ENCODE peak calls at places on chromosomes 1 and 21, in seven cellular contexts. One of them, this sample, is unnamed.

GRCh38 chr1:206722751-206723499 is 38.2 kb downstream of the MAPKAPK2 start:
- DNase-seq in AG04449: no peak
- DNase-seq in fibroblast of pulmonary artery: no peak
- DNase-seq in transverse colon: peak; percentile 8
- DNase-seq in heart left ventricle: peak; percentile 40
- DNase-seq in fibroblast of villous mesenchyme: no peak
- DNase-seq in left ventricle myocardium inferior: no peak
- DNase-seq in this sample: no peak

GRCh38 chr1:205791568-205792180 is 16.4 kb upstream of the RAB29 start:
- DNase-seq in AG04449: no peak
- DNase-seq in transverse colon: peak; percentile 63
- DNase-seq in heart left ventricle: no peak
- DNase-seq in fibroblast of pulmonary artery: peak; percentile 62
- DNase-seq in left ventricle myocardium inferior: peak; percentile 55
- DNase-seq in fibroblast of villous mesenchyme: peak; percentile 48
- DNase-seq in this sample: no peak

GRCh38 chr1:245448858-245449534 is 294.2 kb downstream of the KIF26B start:
- DNase-seq in fibroblast of villous mesenchyme: peak; percentile 65
- DNase-seq in fibroblast of pulmonary artery: peak; percentile 4
- DNase-seq in AG04449: no peak
- DNase-seq in left ventricle myocardium inferior: no peak
- DNase-seq in transverse colon: no peak
- DNase-seq in heart left ventricle: no peak
- DNase-seq in this sample: no peak

GRCh38 chr1:221783936-221784335 is 42.0 kb upstream of the DUSP10 start:
- DNase-seq in fibroblast of villous mesenchyme: no peak
- DNase-seq in heart left ventricle: no peak
- DNase-seq in left ventricle myocardium inferior: no peak
- DNase-seq in AG04449: no peak
- DNase-seq in fibroblast of pulmonary artery: no peak
- DNase-seq in transverse colon: no peak
- DNase-seq in this sample: no peak

GRCh38 chr1:246397046-246397445 is 110.0 kb downstream of the SMYD3 start:
- DNase-seq in heart left ventricle: no peak
- DNase-seq in fibroblast of pulmonary artery: no peak
- DNase-seq in fibroblast of villous mesenchyme: no peak
- DNase-seq in AG04449: no peak
- DNase-seq in transverse colon: no peak
- DNase-seq in left ventricle myocardium inferior: no peak
- DNase-seq in this sample: no peak

GRCh38 chr1:218717611-218718010 is 372.5 kb downstream of the TGFB2 start:
- DNase-seq in AG04449: no peak
- DNase-seq in fibroblast of pulmonary artery: peak; percentile 59
- DNase-seq in fibroblast of villous mesenchyme: no peak
- DNase-seq in transverse colon: no peak
- DNase-seq in heart left ventricle: no peak
- DNase-seq in left ventricle myocardium inferior: no peak
- DNase-seq in this sample: no peak

GRCh38 chr1:206769331-206769731 is 1.2 kb upstream of the IL19 start:
- DNase-seq in heart left ventricle: no peak
- DNase-seq in fibroblast of pulmonary artery: no peak
- DNase-seq in left ventricle myocardium inferior: no peak
- DNase-seq in AG04449: no peak
- DNase-seq in transverse colon: peak; percentile 35
- DNase-seq in fibroblast of villous mesenchyme: no peak
- DNase-seq in this sample: no peak

GRCh38 chr21:26389971-26390641 is 183.0 kb downstream of the CYYR1 start:
- DNase-seq in left ventricle myocardium inferior: no peak
- DNase-seq in fibroblast of pulmonary artery: peak; percentile 41
- DNase-seq in AG04449: no peak
- DNase-seq in fibroblast of villous mesenchyme: peak; percentile 44
- DNase-seq in transverse colon: no peak
- DNase-seq in heart left ventricle: no peak
- DNase-seq in this sample: peak; percentile 47

GRCh38 chr1:64470670-64471217 is 815 bp downstream of the CACHD1 start:
- DNase-seq in heart left ventricle: peak; percentile 33
- DNase-seq in transverse colon: peak; percentile 15
- DNase-seq in AG04449: no peak
- DNase-seq in left ventricle myocardium inferior: peak; percentile 25
- DNase-seq in fibroblast of villous mesenchyme: peak; percentile 18
- DNase-seq in fibroblast of pulmonary artery: peak; percentile 17
- DNase-seq in this sample: no peak

GRCh38 chr1:76031496-76031895 is 43.0 kb upstream of the ST6GALNAC3 start:
- DNase-seq in heart left ventricle: no peak
- DNase-seq in AG04449: no peak
- DNase-seq in fibroblast of pulmonary artery: no peak
- DNase-seq in transverse colon: no peak
- DNase-seq in fibroblast of villous mesenchyme: no peak
- DNase-seq in left ventricle myocardium inferior: no peak
- DNase-seq in this sample: no peak

GRCh38 chr1:42456754-42457089 is 379 bp downstream of the PPCS start:
- DNase-seq in AG04449: no peak
- DNase-seq in heart left ventricle: peak; percentile 48
- DNase-seq in fibroblast of villous mesenchyme: peak; percentile 67
- DNase-seq in transverse colon: peak; percentile 71
- DNase-seq in left ventricle myocardium inferior: no peak
- DNase-seq in fibroblast of pulmonary artery: peak; percentile 59
- DNase-seq in this sample: no peak

GRCh38 chr1:27394282-27394658 is 1.8 kb downstream of the GPR3 start:
- DNase-seq in transverse colon: no peak
- DNase-seq in heart left ventricle: no peak
- DNase-seq in fibroblast of villous mesenchyme: no peak
- DNase-seq in AG04449: no peak
- DNase-seq in left ventricle myocardium inferior: no peak
- DNase-seq in fibroblast of pulmonary artery: no peak
- DNase-seq in this sample: no peak

DNA sequence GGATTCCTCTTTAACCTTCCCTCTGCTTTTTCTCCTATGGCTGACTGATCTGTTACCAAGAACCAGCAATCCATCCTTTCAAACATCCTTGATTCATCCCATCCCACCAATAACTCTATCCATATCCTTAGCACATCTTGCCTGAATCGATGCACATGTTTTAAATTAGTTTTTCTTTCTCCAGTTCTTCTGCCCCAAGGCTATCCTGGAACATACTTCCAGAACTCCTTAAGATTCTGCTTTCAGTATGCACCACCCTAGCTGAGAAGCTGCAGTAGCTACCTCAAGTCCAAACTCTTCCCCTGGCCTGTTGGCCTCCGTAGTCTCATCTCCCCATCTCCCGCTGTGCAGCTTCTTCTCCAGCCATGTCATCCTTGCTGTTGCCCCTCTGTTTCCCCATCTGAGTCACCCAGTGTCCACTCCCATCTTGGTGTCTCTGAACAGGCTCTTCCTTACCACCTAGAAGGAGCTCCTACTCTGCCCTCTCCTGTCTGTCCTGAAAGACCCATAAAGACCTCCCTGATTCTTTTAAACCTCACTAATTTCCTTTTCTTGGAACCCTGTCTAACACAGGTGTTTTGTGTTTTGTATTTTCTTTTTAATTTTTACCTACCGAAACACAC is 108.0 kb downstream of the SGIP1 start:
- DNase-seq in fibroblast of pulmonary artery: no peak
- DNase-seq in AG04449: no peak
- DNase-seq in transverse colon: no peak
- DNase-seq in heart left ventricle: no peak
- DNase-seq in left ventricle myocardium inferior: no peak
- DNase-seq in fibroblast of villous mesenchyme: peak; percentile 8
- DNase-seq in this sample: no peak
- H3K4me3 ChIP-seq in fibroblast of pulmonary artery: no peak overlapping the region
- H3K4me3 ChIP-seq in AG04449: no peak overlapping the region
- H3K4me3 ChIP-seq in transverse colon: no peak overlapping the region
- H3K4me3 ChIP-seq in heart left ventricle: no peak overlapping the region
- H3K4me3 ChIP-seq in left ventricle myocardium inferior: no peak overlapping the region
- H3K4me3 ChIP-seq in fibroblast of villous mesenchyme: no peak overlapping the region
- H3K4me3 ChIP-seq in this sample: no peak overlapping the region

DNA sequence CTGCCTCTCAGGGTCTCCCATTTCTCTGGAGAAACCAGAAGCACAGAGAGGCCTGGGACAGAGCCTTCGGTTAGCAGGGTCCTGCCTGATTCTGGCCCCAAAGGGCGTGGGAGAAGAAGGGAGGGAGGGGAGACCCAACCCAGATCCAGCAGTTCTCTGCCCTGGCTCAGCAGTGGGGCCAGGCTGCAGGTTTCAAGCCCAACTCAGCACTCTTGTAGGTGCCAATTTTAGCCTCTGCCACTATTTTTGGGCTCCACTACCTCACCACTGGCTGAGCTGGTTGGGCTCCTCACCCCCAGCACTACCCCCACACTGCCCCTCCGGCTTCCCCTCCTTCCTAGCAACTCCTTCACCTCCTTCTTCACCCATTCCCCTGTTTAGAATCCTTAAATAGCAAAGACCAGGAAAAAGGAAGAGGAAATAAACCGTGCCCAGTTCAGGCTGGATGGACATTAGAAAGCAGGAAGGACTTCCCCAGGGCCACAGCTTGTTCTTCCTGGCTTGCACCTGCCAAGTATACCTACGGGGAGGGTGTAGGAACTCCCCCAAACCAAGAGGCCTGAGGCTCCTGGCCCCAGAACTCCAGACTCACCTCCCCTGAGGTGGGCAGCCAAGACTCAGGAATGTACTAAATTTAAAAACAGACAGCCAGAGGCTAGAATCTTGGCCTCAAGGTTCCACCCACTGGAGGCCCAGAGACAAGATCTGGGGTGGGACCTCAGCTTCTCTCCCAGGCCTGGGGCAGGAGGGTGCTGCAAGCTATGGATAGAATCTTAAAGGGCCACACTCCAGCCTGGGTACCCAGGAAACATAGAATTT is 1.4 kb upstream of the ARHGEF2 start:
- DNase-seq in AG04449: no peak
- DNase-seq in fibroblast of villous mesenchyme: no peak
- DNase-seq in left ventricle myocardium inferior: peak; percentile 60
- DNase-seq in heart left ventricle: peak; percentile 82
- DNase-seq in transverse colon: peak; percentile 50
- DNase-seq in fibroblast of pulmonary artery: no peak
- DNase-seq in this sample: no peak
- TF ChIP-seq CTCF in AG04449: no peak
- TF ChIP-seq CTCF in fibroblast of villous mesenchyme: no peak
- TF ChIP-seq CTCF in left ventricle myocardium inferior: no peak
- TF ChIP-seq CTCF in heart left ventricle: no peak
- TF ChIP-seq CTCF in transverse colon: no peak
- TF ChIP-seq CTCF in fibroblast of pulmonary artery: no peak
- TF ChIP-seq CTCF in this sample: no peak

GRCh38 chr1:55039342-55040082 is at the start of gene PCSK9:
- DNase-seq in fibroblast of pulmonary artery: peak; percentile 11
- DNase-seq in AG04449: no peak
- DNase-seq in transverse colon: no peak
- DNase-seq in left ventricle myocardium inferior: no peak
- DNase-seq in heart left ventricle: no peak
- DNase-seq in fibroblast of villous mesenchyme: peak; percentile 21
- DNase-seq in this sample: no peak

GRCh38 chr1:55040083-55040952 is 970 bp downstream of the PCSK9 start:
- DNase-seq in left ventricle myocardium inferior: no peak
- DNase-seq in AG04449: no peak
- DNase-seq in transverse colon: no peak
- DNase-seq in heart left ventricle: no peak
- DNase-seq in fibroblast of pulmonary artery: no peak
- DNase-seq in fibroblast of villous mesenchyme: no peak
- DNase-seq in this sample: no peak

GRCh38 chr1:55037733-55038551 is 1.4 kb upstream of the PCSK9 start:
- DNase-seq in left ventricle myocardium inferior: no peak
- DNase-seq in heart left ventricle: no peak
- DNase-seq in AG04449: no peak
- DNase-seq in fibroblast of pulmonary artery: no peak
- DNase-seq in transverse colon: no peak
- DNase-seq in fibroblast of villous mesenchyme: no peak
- DNase-seq in this sample: no peak

GRCh38 chr1:55038552-55038838 is 853 bp upstream of the PCSK9 start:
- DNase-seq in transverse colon: no peak
- DNase-seq in fibroblast of villous mesenchyme: no peak
- DNase-seq in left ventricle myocardium inferior: no peak
- DNase-seq in heart left ventricle: no peak
- DNase-seq in fibroblast of pulmonary artery: no peak
- DNase-seq in AG04449: no peak
- DNase-seq in this sample: no peak

GRCh38 chr1:55038974-55039341 is 390 bp upstream of the PCSK9 start:
- DNase-seq in fibroblast of villous mesenchyme: no peak
- DNase-seq in heart left ventricle: no peak
- DNase-seq in left ventricle myocardium inferior: no peak
- DNase-seq in AG04449: no peak
- DNase-seq in fibroblast of pulmonary artery: no peak
- DNase-seq in transverse colon: no peak
- DNase-seq in this sample: no peak
- H3K4me3 ChIP-seq in fibroblast of villous mesenchyme: no peak overlapping the region
- H3K4me3 ChIP-seq in heart left ventricle: no peak overlapping the region
- H3K4me3 ChIP-seq in left ventricle myocardium inferior: peak overlapping the region; percentile 50
- H3K4me3 ChIP-seq in AG04449: peak overlapping the region; percentile 40
- H3K4me3 ChIP-seq in fibroblast of pulmonary artery: no peak overlapping the region
- H3K4me3 ChIP-seq in transverse colon: no peak overlapping the region
- H3K4me3 ChIP-seq in this sample: no peak overlapping the region

DNA sequence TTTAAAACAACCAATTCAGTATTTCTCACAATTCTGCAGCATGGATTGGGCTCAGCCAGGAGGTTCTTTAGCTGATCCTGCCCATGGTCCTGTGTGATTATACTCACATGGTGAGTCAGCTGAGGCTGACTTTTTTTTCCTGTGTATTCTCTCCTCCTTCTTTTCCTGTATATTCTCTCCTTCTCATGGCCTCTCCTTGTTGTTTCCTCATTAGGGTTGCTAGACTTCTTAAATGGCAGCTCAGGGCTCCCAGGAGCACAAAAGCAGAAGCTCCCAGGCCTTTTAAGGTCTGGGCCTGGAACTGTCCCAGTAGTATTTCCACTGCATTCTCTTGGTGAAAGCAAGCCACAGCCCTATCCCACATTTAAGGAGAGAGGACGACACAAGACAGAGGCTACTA is 26.8 kb downstream of the VANGL1 start:
- DNase-seq in transverse colon: no peak
- DNase-seq in AG04449: no peak
- DNase-seq in heart left ventricle: no peak
- DNase-seq in fibroblast of villous mesenchyme: peak; percentile 38
- DNase-seq in fibroblast of pulmonary artery: peak; percentile 44
- DNase-seq in left ventricle myocardium inferior: no peak
- DNase-seq in this sample: no peak
- TF ChIP-seq CTCF in transverse colon: no peak
- TF ChIP-seq CTCF in AG04449: no peak
- TF ChIP-seq CTCF in heart left ventricle: no peak
- TF ChIP-seq CTCF in fibroblast of villous mesenchyme: no peak
- TF ChIP-seq CTCF in fibroblast of pulmonary artery: no peak
- TF ChIP-seq CTCF in left ventricle myocardium inferior: no peak
- TF ChIP-seq CTCF in this sample: no peak

GRCh38 chr1:228085287-228085926 is 2.9 kb downstream of the ARF1 start:
- DNase-seq in AG04449: peak; percentile 57
- DNase-seq in left ventricle myocardium inferior: peak; percentile 21
- DNase-seq in transverse colon: peak; percentile 50
- DNase-seq in fibroblast of pulmonary artery: peak; percentile 93
- DNase-seq in fibroblast of villous mesenchyme: peak; percentile 83
- DNase-seq in heart left ventricle: peak; percentile 33
- DNase-seq in this sample: peak; percentile 63
- H3K4me3 ChIP-seq in AG04449: peak overlapping the region; percentile 89
- H3K4me3 ChIP-seq in left ventricle myocardium inferior: peak overlapping the region; percentile 100
- H3K4me3 ChIP-seq in transverse colon: peak overlapping the region; percentile 99
- H3K4me3 ChIP-seq in fibroblast of pulmonary artery: peak overlapping the region; percentile 98
- H3K4me3 ChIP-seq in fibroblast of villous mesenchyme: peak overlapping the region; percentile 99
- H3K4me3 ChIP-seq in heart left ventricle: no peak overlapping the region
- H3K4me3 ChIP-seq in this sample: peak overlapping the region; percentile 72

GRCh38 chr1:161374373-161374772 is 6.7 kb upstream of the CFAP126 start:
- DNase-seq in transverse colon: no peak
- DNase-seq in heart left ventricle: no peak
- DNase-seq in fibroblast of villous mesenchyme: peak; percentile 14
- DNase-seq in fibroblast of pulmonary artery: peak; percentile 50
- DNase-seq in AG04449: no peak
- DNase-seq in left ventricle myocardium inferior: no peak
- DNase-seq in this sample: no peak
- TF ChIP-seq CTCF in transverse colon: no peak
- TF ChIP-seq CTCF in heart left ventricle: no peak
- TF ChIP-seq CTCF in fibroblast of villous mesenchyme: peak; percentile 33
- TF ChIP-seq CTCF in fibroblast of pulmonary artery: peak; percentile 49
- TF ChIP-seq CTCF in AG04449: peak; percentile 11
- TF ChIP-seq CTCF in left ventricle myocardium inferior: no peak
- TF ChIP-seq CTCF in this sample: peak; percentile 11